ENCODE peak calls at places on chromosomes 1 and 21, in seven cellular contexts. One of them, this sample, is unnamed.

GRCh38 chr1:56710646-56711045 is 65.5 kb downstream of the PRKAA2 start:
- DNase-seq in body of pancreas: no peak
- DNase-seq in EL: peak; percentile 81
- DNase-seq in GM12865: no peak
- DNase-seq in WTC11: no peak
- DNase-seq in GM10248: no peak
- DNase-seq in neural crest cell: no peak
- DNase-seq in this sample: no peak

GRCh38 chr21:45534591-45535331 is 7.5 kb downstream of the SLC19A1 start:
- DNase-seq in body of pancreas: peak; percentile 10
- DNase-seq in EL: no peak
- DNase-seq in GM12865: no peak
- DNase-seq in WTC11: peak; percentile 6
- DNase-seq in GM10248: no peak
- DNase-seq in neural crest cell: no peak
- DNase-seq in this sample: no peak

GRCh38 chr1:83961571-83962295 is 37.2 kb downstream of the TTLL7 start:
- DNase-seq in body of pancreas: no peak
- DNase-seq in EL: peak; percentile 3
- DNase-seq in GM12865: no peak
- DNase-seq in WTC11: no peak
- DNase-seq in GM10248: no peak
- DNase-seq in neural crest cell: no peak
- DNase-seq in this sample: no peak

GRCh38 chr1:199272690-199273089 is 633.9 kb downstream of the PTPRC start:
- DNase-seq in body of pancreas: peak; percentile 70
- DNase-seq in EL: peak; percentile 97
- DNase-seq in GM12865: peak; percentile 81
- DNase-seq in WTC11: peak; percentile 14
- DNase-seq in GM10248: peak; percentile 20
- DNase-seq in neural crest cell: no peak
- DNase-seq in this sample: no peak

GRCh38 chr1:30524840-30525617 is 198.4 kb downstream of the MATN1 start:
- DNase-seq in body of pancreas: no peak
- DNase-seq in EL: peak; percentile 6
- DNase-seq in GM12865: no peak
- DNase-seq in WTC11: no peak
- DNase-seq in GM10248: no peak
- DNase-seq in neural crest cell: no peak
- DNase-seq in this sample: no peak

GRCh38 chr1:189970331-189971230 is 507.1 kb downstream of the BRINP3 start:
- DNase-seq in body of pancreas: no peak
- DNase-seq in EL: no peak
- DNase-seq in GM12865: no peak
- DNase-seq in WTC11: no peak
- DNase-seq in GM10248: no peak
- DNase-seq in neural crest cell: no peak
- DNase-seq in this sample: no peak

GRCh38 chr1:35692310-35692709 is 26.4 kb downstream of the C1orf216 start:
- DNase-seq in body of pancreas: no peak
- DNase-seq in EL: no peak
- DNase-seq in GM12865: no peak
- DNase-seq in WTC11: no peak
- DNase-seq in GM10248: no peak
- DNase-seq in neural crest cell: no peak
- DNase-seq in this sample: no peak

GRCh38 chr1:28087614-28088167 is 719 bp downstream of the EYA3 start:
- DNase-seq in body of pancreas: no peak
- DNase-seq in EL: peak; percentile 38
- DNase-seq in GM12865: peak; percentile 67
- DNase-seq in WTC11: no peak
- DNase-seq in GM10248: no peak
- DNase-seq in neural crest cell: no peak
- DNase-seq in this sample: no peak

GRCh38 chr1:30353637-30354036 is 369.7 kb downstream of the MATN1 start:
- DNase-seq in body of pancreas: no peak
- DNase-seq in EL: no peak
- DNase-seq in GM12865: no peak
- DNase-seq in WTC11: no peak
- DNase-seq in GM10248: no peak
- DNase-seq in neural crest cell: no peak
- DNase-seq in this sample: no peak

GRCh38 chr21:44529011-44529421 is 11.0 kb downstream of the KRTAP10-1 start:
- DNase-seq in body of pancreas: peak; percentile 1
- DNase-seq in EL: no peak
- DNase-seq in GM12865: no peak
- DNase-seq in WTC11: peak; percentile 5
- DNase-seq in GM10248: no peak
- DNase-seq in neural crest cell: no peak
- DNase-seq in this sample: no peak

GRCh38 chr21:44927587-44928461 is 7.1 kb upstream of the ITGB2 start:
- DNase-seq in body of pancreas: no peak
- DNase-seq in EL: peak; percentile 73
- DNase-seq in GM12865: peak; percentile 89
- DNase-seq in WTC11: no peak
- DNase-seq in GM10248: peak; percentile 81
- DNase-seq in neural crest cell: no peak
- DNase-seq in this sample: no peak

GRCh38 chr1:94741510-94741909 is 78.6 kb upstream of the SLC44A3 start:
- DNase-seq in body of pancreas: no peak
- DNase-seq in EL: no peak
- DNase-seq in GM12865: no peak
- DNase-seq in WTC11: no peak
- DNase-seq in GM10248: no peak
- DNase-seq in neural crest cell: no peak
- DNase-seq in this sample: no peak

GRCh38 chr1:55483523-55483922 is 268.4 kb upstream of the USP24 start:
- DNase-seq in body of pancreas: no peak
- DNase-seq in EL: no peak
- DNase-seq in GM12865: no peak
- DNase-seq in WTC11: no peak
- DNase-seq in GM10248: no peak
- DNase-seq in neural crest cell: no peak
- DNase-seq in this sample: peak; percentile 23

GRCh38 chr1:3377604-3378279 is 76.7 kb upstream of the ARHGEF16 start:
- DNase-seq in body of pancreas: peak; percentile 43
- DNase-seq in EL: no peak
- DNase-seq in GM12865: no peak
- DNase-seq in WTC11: no peak
- DNase-seq in GM10248: no peak
- DNase-seq in neural crest cell: no peak
- DNase-seq in this sample: no peak

GRCh38 chr1:70847013-70847412 is 200.6 kb downstream of the PTGER3 start:
- DNase-seq in body of pancreas: no peak
- DNase-seq in EL: no peak
- DNase-seq in GM12865: no peak
- DNase-seq in WTC11: no peak
- DNase-seq in GM10248: no peak
- DNase-seq in neural crest cell: no peak
- DNase-seq in this sample: peak; percentile 68

GRCh38 chr1:65097081-65097480 is 50.9 kb upstream of the AK4 start:
- DNase-seq in body of pancreas: no peak
- DNase-seq in EL: no peak
- DNase-seq in GM12865: no peak
- DNase-seq in WTC11: no peak
- DNase-seq in GM10248: no peak
- DNase-seq in neural crest cell: no peak
- DNase-seq in this sample: no peak

GRCh38 chr1:7250826-7251800 is 465.9 kb downstream of the CAMTA1 start:
- DNase-seq in body of pancreas: no peak
- DNase-seq in EL: no peak
- DNase-seq in GM12865: no peak
- DNase-seq in WTC11: no peak
- DNase-seq in GM10248: no peak
- DNase-seq in neural crest cell: no peak
- DNase-seq in this sample: no peak

GRCh38 chr1:53682881-53683280 is 56.1 kb downstream of the GLIS1 start:
- DNase-seq in body of pancreas: no peak
- DNase-seq in EL: no peak
- DNase-seq in GM12865: no peak
- DNase-seq in WTC11: no peak
- DNase-seq in GM10248: no peak
- DNase-seq in neural crest cell: no peak
- DNase-seq in this sample: no peak

GRCh38 chr1:175390522-175391247 is 198.1 kb upstream of the KIAA0040 start:
- DNase-seq in body of pancreas: no peak
- DNase-seq in EL: no peak
- DNase-seq in GM12865: peak; percentile 12
- DNase-seq in WTC11: no peak
- DNase-seq in GM10248: no peak
- DNase-seq in neural crest cell: no peak
- DNase-seq in this sample: no peak

GRCh38 chr1:158654570-158654969 is 31.9 kb downstream of the SPTA1 start:
- DNase-seq in body of pancreas: no peak
- DNase-seq in EL: no peak
- DNase-seq in GM12865: no peak
- DNase-seq in WTC11: no peak
- DNase-seq in GM10248: no peak
- DNase-seq in neural crest cell: no peak
- DNase-seq in this sample: no peak